ENCODE peak calls at places on chromosomes 1 and 21, in nine cellular contexts. T is uterus, N is gastrocnemius medialis, G is esophagus squamous epithelium, A is heart left ventricle, P is IMR-90, U is sigmoid colon, E is stomach, H is spleen. I is an unnamed sample.

GRCh38 chr1:25019351-25020172 is 89.5 kb upstream of the RUNX3 start:
- DNase-seq in U (no peak), H (no peak), E (no peak), N (no peak), P (no peak), A (no peak), T (no peak), G (no peak), I (no peak)

GRCh38 chr1:38173848-38174247 is 127.3 kb upstream of the POU3F1 start:
- DNase-seq in N (no peak), T (no peak), E (no peak), A (no peak), U (no peak), H (no peak), G (no peak), P (no peak), I (no peak)

GRCh38 chr1:200179781-200180160 is 152.3 kb downstream of the NR5A2 start:
- DNase-seq in A (no peak), H (no peak), T (no peak), P (peak), E (no peak), U (no peak), N (no peak), G (no peak), I (no peak)

GRCh38 chr1:29245876-29246275 is 9.6 kb downstream of the PTPRU start:
- DNase-seq in E (no peak), U (no peak), P (peak), G (no peak), N (no peak), T (no peak), H (no peak), A (no peak), I (no peak)

GRCh38 chr1:77925536-77925935 is 37.1 kb downstream of the NEXN start:
- DNase-seq in E (no peak), P (peak), H (no peak), T (no peak), G (no peak), A (no peak), U (no peak), N (no peak), I (no peak)

GRCh38 chr1:160006312-160006940 is 25.4 kb downstream of the PIGM start:
- DNase-seq in P (peak), E (peak), G (no peak), T (peak), U (peak), H (peak), A (peak), N (peak), I (peak)

GRCh38 chr1:228465134-228465533 is 22.0 kb upstream of the RNF187 start:
- DNase-seq in A (no peak), G (no peak), U (no peak), P (no peak), H (no peak), E (no peak), T (no peak), N (no peak), I (no peak)

GRCh38 chr1:63994636-63995035 is 208.8 kb upstream of the UBE2U start:
- DNase-seq in G (no peak), U (no peak), N (no peak), H (no peak), P (no peak), E (no peak), A (no peak), T (no peak), I (no peak)

GRCh38 chr1:63829349-63830327 is 55.8 kb downstream of the ROR1 start:
- DNase-seq in G (no peak), T (no peak), E (no peak), H (no peak), N (peak), U (no peak), P (no peak), A (no peak), I (no peak)

GRCh38 chr1:87600070-87600469 is 271.4 kb downstream of the LMO4 start:
- DNase-seq in N (no peak), H (no peak), G (no peak), A (no peak), T (no peak), P (no peak), U (no peak), E (no peak), I (no peak)

GRCh38 chr1:99457381-99458165 is 188.3 kb upstream of the PALMD start:
- DNase-seq in N (no peak), U (no peak), T (no peak), H (no peak), E (no peak), A (no peak), P (peak), G (no peak), I (no peak)

GRCh38 chr21:45324430-45325205 is 36.9 kb upstream of the POFUT2 start:
- DNase-seq in G (no peak), T (no peak), E (no peak), U (peak), H (peak), N (no peak), A (peak), P (no peak), I (peak)

GRCh38 chr1:32536117-32536516 is 3.1 kb upstream of the ZBTB8A start:
- DNase-seq in H (no peak), A (no peak), U (no peak), T (no peak), E (no peak), P (no peak), G (no peak), N (no peak), I (no peak)

GRCh38 chr1:28602536-28603439 is 10.7 kb downstream of the RAB42 start:
- DNase-seq in E (peak), N (no peak), H (no peak), U (peak), T (peak), A (peak), P (peak), G (no peak), I (no peak)

GRCh38 chr1:18107671-18108312 is at the start of gene IGSF21:
- DNase-seq in U (no peak), G (no peak), A (no peak), H (no peak), P (no peak), N (no peak), T (no peak), E (no peak), I (no peak)

GRCh38 chr1:230778916-230779590 is 31.9 kb downstream of the CAPN9 start:
- DNase-seq in G (no peak), A (no peak), H (no peak), E (no peak), N (no peak), P (peak), T (no peak), U (no peak), I (no peak)

GRCh38 chr1:229341811-229342304 is 989 bp downstream of the CCSAP start:
- DNase-seq in H (no peak), E (no peak), U (peak), A (no peak), P (peak), T (peak), N (no peak), G (no peak), I (no peak)

GRCh38 chr1:36576118-36576517 is 93.4 kb upstream of the CSF3R start:
- DNase-seq in A (peak), G (no peak), T (peak), U (no peak), N (peak), P (peak), E (peak), H (peak), I (peak)

GRCh38 chr1:224509881-224510280 is 75.3 kb upstream of the WDR26 start:
- DNase-seq in U (no peak), P (peak), G (no peak), A (no peak), T (no peak), H (no peak), E (no peak), N (no peak), I (no peak)

GRCh38 chr21:39313042-39313456 is 383 bp downstream of the BRWD1 start:
- DNase-seq in G (no peak), T (peak), U (peak), A (peak), P (no peak), H (peak), N (peak), E (peak), I (peak)

GRCh38 chr21:31363720-31364119 is 19.7 kb upstream of the TIAM1 start:
- DNase-seq in E (no peak), P (no peak), G (no peak), N (no peak), A (no peak), T (no peak), H (no peak), U (no peak), I (no peak)

GRCh38 chr21:44994016-44994365 is 54.2 kb downstream of the SLX9 start:
- DNase-seq in T (peak), U (peak), A (peak), N (peak), E (no peak), P (no peak), G (no peak), H (no peak), I (no peak)

GRCh38 chr1:177966199-177966598 is 3.7 kb downstream of the SEC16B start:
- DNase-seq in E (no peak), U (no peak), P (peak), G (no peak), H (no peak), N (no peak), A (no peak), T (no peak), I (no peak)
- TF ChIP-seq POLR2A in E (no peak), U (no peak), P (no peak), G (no peak), H (no peak), N (no peak), A (no peak), T (no peak), I (no peak)

GRCh38 chr1:43420874-43421273 is 31.2 kb downstream of the SZT2 start:
- DNase-seq in G (no peak), A (no peak), U (no peak), P (no peak), N (no peak), T (no peak), H (no peak), E (no peak), I (no peak)

GRCh38 chr1:43419627-43420425 is 30.1 kb downstream of the SZT2 start:
- DNase-seq in N (no peak), A (no peak), U (no peak), H (no peak), G (no peak), T (no peak), P (no peak), E (no peak), I (no peak)

GRCh38 chr1:43421976-43422750 is 31.6 kb downstream of the HYI start:
- DNase-seq in P (no peak), G (no peak), U (no peak), A (no peak), T (no peak), N (no peak), E (no peak), H (no peak), I (no peak)

GRCh38 chr1:43422995-43423671 is 30.6 kb downstream of the HYI start:
- DNase-seq in T (no peak), G (no peak), P (no peak), N (no peak), H (no peak), E (no peak), A (no peak), U (no peak), I (no peak)

GRCh38 chr1:43421396-43421795 is 31.7 kb downstream of the SZT2 start:
- DNase-seq in U (no peak), H (no peak), A (no peak), G (no peak), E (no peak), N (no peak), T (no peak), P (no peak), I (no peak)
- TF ChIP-seq POLR2A in U (no peak), H (no peak), A (no peak), G (no peak), E (no peak), N (no peak), T (no peak), P (no peak), I (no peak)

GRCh38 chr1:27097484-27097917 is 57.4 kb downstream of the SLC9A1 start:
- DNase-seq in G (no peak), T (peak), N (peak), P (peak), H (peak), A (peak), E (peak), U (peak), I (peak)

GRCh38 chr1:27100797-27101491 is 54.0 kb downstream of the SLC9A1 start:
- DNase-seq in E (no peak), G (no peak), H (no peak), U (no peak), N (no peak), P (no peak), A (peak), T (no peak), I (no peak)

GRCh38 chr1:27098447-27099153 is 56.3 kb downstream of the SLC9A1 start:
- DNase-seq in P (no peak), H (no peak), T (no peak), U (no peak), E (no peak), G (no peak), N (no peak), A (peak), I (no peak)

GRCh38 chr1:27099904-27100796 is 54.8 kb downstream of the SLC9A1 start:
- DNase-seq in A (peak), E (no peak), N (peak), U (peak), P (no peak), H (no peak), T (peak), G (no peak), I (peak)

DNA sequence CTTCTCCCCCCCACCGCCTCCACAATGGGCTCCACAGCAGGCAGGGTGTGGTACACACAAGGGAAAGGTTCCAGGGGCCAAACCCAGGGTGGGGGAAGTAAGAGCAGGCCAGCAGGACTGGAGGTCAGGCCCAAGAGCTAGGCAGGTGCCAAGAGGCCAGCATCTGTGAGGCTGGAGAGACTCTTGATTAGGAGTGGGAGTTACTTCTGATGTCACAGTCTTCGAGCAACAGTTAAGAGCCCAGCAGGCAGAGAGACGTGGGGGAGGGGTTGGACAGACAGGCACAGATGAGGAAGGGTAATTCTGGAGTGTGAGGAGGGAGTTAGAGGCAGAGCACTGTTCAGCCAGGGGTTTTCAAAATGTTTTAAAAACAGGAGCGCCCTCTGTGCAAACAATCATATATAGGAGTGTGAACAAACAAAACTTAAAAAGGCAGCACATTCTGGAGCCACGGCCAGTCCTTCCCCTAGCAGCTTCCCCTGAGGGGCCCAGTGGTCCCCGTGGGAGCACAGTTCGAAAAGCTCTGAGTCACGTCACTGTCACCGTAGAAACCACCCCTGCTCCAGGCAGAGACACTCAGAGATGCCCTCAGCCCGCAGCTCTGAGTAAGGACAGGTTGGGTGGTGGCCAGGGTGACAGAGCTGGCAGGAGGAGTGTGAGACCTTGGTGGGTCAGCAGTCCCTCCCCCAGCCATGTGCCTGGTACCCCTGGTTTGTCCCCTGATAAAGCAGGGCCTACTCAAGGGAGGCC is 55.6 kb downstream of the SLC9A1 start:
- DNase-seq in E (peak), T (peak), H (peak), U (no peak), P (peak), A (peak), N (peak), G (no peak), I (peak)
- TF ChIP-seq POLR2A in E (no peak), T (no peak), H (no peak), U (no peak), P (no peak), A (no peak), N (no peak), G (no peak), I (no peak)

GRCh38 chr1:166457700-166458099 is 290.9 kb upstream of the FAM78B start:
- DNase-seq in G (no peak), U (no peak), H (no peak), N (no peak), T (no peak), E (no peak), A (no peak), P (no peak), I (no peak)
- TF ChIP-seq POLR2A in G (no peak), U (no peak), H (no peak), N (no peak), T (no peak), E (no peak), A (no peak), P (no peak), I (no peak)

GRCh38 chr1:234601217-234602017 is 8.6 kb downstream of the IRF2BP2 start:
- DNase-seq in T (no peak), N (no peak), G (no peak), E (no peak), U (no peak), H (no peak), A (no peak), P (peak), I (no peak)

GRCh38 chr1:234597894-234598293 is 12.1 kb downstream of the IRF2BP2 start:
- DNase-seq in T (no peak), G (no peak), N (no peak), A (peak), H (no peak), P (peak), U (no peak), E (peak), I (no peak)

GRCh38 chr1:234600418-234601216 is 9.4 kb downstream of the IRF2BP2 start:
- DNase-seq in A (peak), G (no peak), U (no peak), T (peak), H (no peak), N (no peak), E (peak), P (no peak), I (no peak)

GRCh38 chr1:234598974-234599616 is 10.9 kb downstream of the IRF2BP2 start:
- DNase-seq in A (no peak), H (no peak), E (peak), G (no peak), P (no peak), T (no peak), U (peak), N (peak), I (no peak)

DNA sequence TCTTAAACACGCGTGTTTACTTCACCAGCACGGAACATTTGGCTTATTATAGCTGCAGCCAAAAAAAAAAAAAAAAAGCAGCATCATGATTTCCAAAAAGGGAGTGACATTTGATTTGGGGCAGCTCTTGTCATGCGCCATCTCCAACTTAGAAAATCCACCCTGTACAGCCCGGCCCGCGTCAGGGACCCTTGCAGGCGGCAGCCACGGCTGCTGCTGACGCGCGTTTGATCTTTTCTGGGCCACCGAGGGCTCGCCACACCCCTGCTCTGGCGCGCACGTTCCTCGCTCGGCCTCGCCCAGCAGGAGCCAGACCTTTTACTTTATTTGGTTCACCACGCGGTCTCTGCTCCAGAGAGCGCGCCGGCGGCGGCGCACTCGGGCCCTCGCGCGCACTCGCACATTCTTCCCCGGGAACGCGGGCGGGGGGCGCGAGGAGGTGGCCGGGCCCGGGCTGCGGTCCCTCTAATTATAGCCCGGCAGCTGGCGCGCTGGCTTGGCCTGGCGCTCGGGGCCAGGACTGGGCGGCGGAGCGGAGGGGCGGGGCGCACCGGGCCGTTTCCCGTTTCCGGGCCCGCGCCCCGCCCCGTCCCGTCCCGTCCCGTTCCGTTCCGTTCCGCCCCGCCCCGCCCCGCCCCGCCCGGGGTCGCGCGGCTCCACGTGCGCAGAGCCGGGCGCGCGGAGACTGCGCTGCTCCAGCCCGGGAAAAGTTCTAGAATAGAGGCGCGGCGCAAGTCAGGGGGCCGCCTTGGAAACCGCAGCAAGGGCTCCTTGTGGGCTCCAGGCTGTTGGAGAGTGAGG is 10.2 kb downstream of the IRF2BP2 start:
- DNase-seq in E (peak), G (peak), U (peak), T (peak), H (peak), A (peak), N (peak), P (peak), I (no peak)
- TF ChIP-seq POLR2A in E (peak), G (peak), U (peak), T (peak), H (peak), A (no peak), N (peak), P (peak), I (peak)

DNA sequence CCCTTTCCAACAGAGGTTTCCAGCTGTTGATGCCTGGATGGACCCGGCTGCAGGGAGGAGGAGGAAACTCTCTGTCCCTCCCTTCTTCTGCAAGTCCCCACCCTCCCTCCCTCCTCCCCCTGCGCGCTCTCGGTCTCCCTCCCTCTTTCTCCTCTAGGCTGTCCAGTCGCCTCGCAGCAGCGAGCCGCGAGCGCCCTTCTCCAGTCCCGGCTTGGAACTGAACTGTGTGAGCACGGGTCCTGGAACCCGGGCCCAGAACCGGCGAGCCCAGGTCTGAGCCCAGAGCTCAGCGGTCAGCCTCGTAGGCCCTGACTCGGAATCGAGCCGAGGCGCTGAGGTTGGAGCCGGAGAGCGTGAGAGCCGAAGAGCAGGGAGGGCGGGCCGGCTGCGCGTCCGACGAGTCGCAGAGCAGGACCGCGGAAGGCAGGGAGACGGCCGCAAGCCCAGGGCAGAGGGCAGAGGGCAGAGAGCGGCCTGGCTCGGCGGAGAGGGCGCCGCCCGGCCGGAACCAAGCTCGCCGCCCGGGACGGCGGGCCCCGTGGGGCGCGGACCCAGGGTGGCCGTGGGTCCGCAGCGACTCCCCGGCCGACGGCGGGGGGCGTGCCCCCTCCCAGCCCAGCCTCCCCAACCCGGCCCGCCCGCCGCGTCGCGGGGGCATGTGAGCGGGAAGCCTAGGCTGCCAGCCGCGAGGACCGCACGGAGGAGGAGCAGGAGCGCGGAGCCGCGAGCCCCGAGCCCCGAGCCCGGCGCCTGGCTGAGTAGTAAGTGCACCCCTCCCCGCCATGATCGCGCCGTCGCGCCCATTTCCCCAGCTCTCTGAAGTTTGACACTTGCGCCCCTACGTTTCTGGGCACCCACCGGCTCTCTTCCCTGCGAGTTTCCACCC is at the start of gene SOX13:
- DNase-seq in P (peak), N (peak), T (peak), H (peak), E (peak), G (no peak), U (peak), A (peak), I (peak)
- TF ChIP-seq POLR2A in P (peak), N (peak), T (peak), H (no peak), E (peak), G (peak), U (peak), A (no peak), I (peak)